ENCODE peak calls at places on chromosomes 7 and 10, in eight cellular contexts. W is cardiac fibroblast, U is stomach, R is kidney epithelial cell, K is non-pigmented ciliary epithelial cell, F is astrocyte of the spinal cord, J is GM10248, P is T-helper 9 cell. X is an unnamed sample.

GRCh38 chr7:831596-832291 is 532 bp upstream of the SUN1 start:
- DNase-seq in U (no peak), J (peak), F (peak), R (peak), K (no peak), P (no peak), W (peak), X (no peak)

GRCh38 chr10:103765981-103766380 is 89.4 kb downstream of the SH3PXD2A start:
- DNase-seq in F (peak), U (peak), K (no peak), W (no peak), J (no peak), R (no peak), P (peak), X (no peak)

GRCh38 chr10:52644678-52645434 is 127.7 kb downstream of the MBL2 start:
- DNase-seq in F (peak), U (peak), J (peak), R (no peak), K (no peak), P (no peak), W (peak), X (peak)

GRCh38 chr7:98283127-98283886 is 1.8 kb downstream of the BRI3 start:
- DNase-seq in F (peak), J (no peak), P (no peak), W (peak), U (peak), R (no peak), K (no peak), X (peak)

GRCh38 chr7:121273467-121274167 is 55.2 kb upstream of the WNT16 start:
- DNase-seq in F (peak), U (no peak), K (no peak), R (no peak), J (no peak), P (no peak), W (no peak), X (no peak)

GRCh38 chr7:123023126-123023525 is 27.6 kb upstream of the TAS2R16 start:
- DNase-seq in J (no peak), P (no peak), U (no peak), K (no peak), W (peak), R (no peak), F (peak), X (no peak)

GRCh38 chr7:158103378-158103777 is 484.2 kb downstream of the PTPRN2 start:
- DNase-seq in R (no peak), K (no peak), J (no peak), U (peak), F (no peak), P (no peak), W (no peak), X (no peak)

GRCh38 chr10:74103560-74104248 is 46.9 kb downstream of the AP3M1 start:
- DNase-seq in R (no peak), K (no peak), U (no peak), P (no peak), W (peak), J (peak), F (peak), X (peak)

GRCh38 chr7:135253851-135254815 is 20.5 kb downstream of the STRA8 start:
- DNase-seq in P (no peak), W (peak), K (peak), F (peak), R (peak), U (peak), J (no peak), X (no peak)

GRCh38 chr10:24333736-24334135 is 124.8 kb downstream of the KIAA1217 start:
- DNase-seq in P (no peak), F (peak), R (no peak), K (no peak), J (no peak), U (no peak), W (peak), X (no peak)

GRCh38 chr7:134186801-134187200 is 59.7 kb downstream of the LRGUK start:
- DNase-seq in W (peak), U (no peak), J (no peak), P (no peak), F (no peak), K (no peak), R (no peak), X (no peak)

GRCh38 chr7:116210345-116211005 is at the start of gene TES:
- DNase-seq in R (no peak), J (peak), F (peak), P (peak), U (peak), K (no peak), W (peak), X (peak)

GRCh38 chr7:135282621-135283295 is 49.1 kb downstream of the STRA8 start:
- DNase-seq in J (no peak), F (peak), W (peak), U (no peak), P (peak), K (peak), R (no peak), X (no peak)

GRCh38 chr10:123972481-123973401 is 81.1 kb upstream of the CPXM2 start:
- DNase-seq in J (no peak), K (no peak), U (no peak), P (no peak), W (no peak), R (no peak), F (no peak), X (peak)

GRCh38 chr10:72097448-72098300 is 9.3 kb upstream of the SPOCK2 start:
- DNase-seq in F (peak), W (peak), U (peak), P (no peak), J (no peak), R (peak), K (peak), X (no peak)

GRCh38 chr7:109003742-109004141 is 434.1 kb downstream of the DNAJB9 start:
- DNase-seq in U (no peak), J (no peak), P (no peak), K (peak), F (peak), R (peak), W (peak), X (no peak)

GRCh38 chr10:15118615-15119014 is 21.5 kb downstream of the RPP38 start:
- DNase-seq in W (no peak), R (no peak), U (no peak), K (no peak), F (no peak), J (no peak), P (no peak), X (no peak)

GRCh38 chr10:46550076-46550790 is 6.2 kb downstream of the GPRIN2 start:
- DNase-seq in R (no peak), U (peak), P (no peak), W (no peak), J (no peak), F (no peak), K (no peak), X (peak)

GRCh38 chr7:147428075-147428474 is 1162.5 kb upstream of the C7orf33 start:
- DNase-seq in R (no peak), P (no peak), W (no peak), K (no peak), J (no peak), F (no peak), U (no peak), X (no peak)

GRCh38 chr7:154423219-154423618 is 371.0 kb downstream of the DPP6 start:
- DNase-seq in U (no peak), K (no peak), P (no peak), F (no peak), J (no peak), W (no peak), R (no peak), X (no peak)

GRCh38 chr7:98571986-98572385 is 45.1 kb upstream of the NPTX2 start:
- DNase-seq in W (no peak), J (no peak), F (no peak), P (no peak), R (no peak), U (no peak), K (no peak), X (no peak)

GRCh38 chr10:42875792-42876191 is 93.2 kb downstream of the BMS1 start:
- DNase-seq in W (peak), K (no peak), P (no peak), U (no peak), F (no peak), R (no peak), J (no peak), X (no peak)

GRCh38 chr7:37429435-37429791 is 19.3 kb downstream of the ELMO1 start:
- DNase-seq in R (no peak), F (no peak), U (no peak), J (no peak), W (no peak), P (no peak), K (no peak), X (no peak)

GRCh38 chr7:91949221-91950009 is 8.8 kb downstream of the AKAP9 start:
- DNase-seq in W (peak), J (no peak), F (peak), P (no peak), U (no peak), R (no peak), K (no peak), X (no peak)

GRCh38 chr7:112580717-112581435 is 100.1 kb downstream of the LSMEM1 start:
- DNase-seq in F (no peak), U (no peak), J (no peak), R (no peak), W (no peak), P (no peak), K (no peak), X (no peak)

GRCh38 chr7:102889836-102890235 is 23.0 kb upstream of the LRRC17 start:
- DNase-seq in R (no peak), F (no peak), W (no peak), K (no peak), J (no peak), P (no peak), U (no peak), X (no peak)

GRCh38 chr10:133318494-133319127 is 9.9 kb downstream of the ZNF511 start:
- DNase-seq in U (peak), K (no peak), F (peak), J (peak), W (peak), R (no peak), P (peak), X (peak)

GRCh38 chr10:70300461-70300860 is 16.7 kb upstream of the NPFFR1 start:
- DNase-seq in P (no peak), F (no peak), K (no peak), J (no peak), W (no peak), R (no peak), U (no peak), X (no peak)

GRCh38 chr7:68718059-68718685 is 880.1 kb upstream of the AUTS2 start:
- DNase-seq in P (no peak), K (no peak), F (no peak), W (no peak), U (no peak), J (no peak), R (no peak), X (no peak)

GRCh38 chr7:158321056-158321700 is 266.4 kb downstream of the PTPRN2 start:
- DNase-seq in U (no peak), P (no peak), R (no peak), J (no peak), K (no peak), W (no peak), F (no peak), X (peak)

GRCh38 chr10:91887075-91887899 is 22.0 kb downstream of the FGFBP3 start:
- DNase-seq in K (no peak), J (peak), W (peak), P (no peak), U (no peak), R (no peak), F (peak), X (peak)

GRCh38 chr10:4775808-4776207 is 50.2 kb upstream of the AKR1E2 start:
- DNase-seq in R (no peak), F (peak), W (peak), K (no peak), P (no peak), J (no peak), U (no peak), X (no peak)

GRCh38 chr10:78846770-78847169 is 222.0 kb upstream of the ZMIZ1 start:
- DNase-seq in R (no peak), J (no peak), P (no peak), W (no peak), U (no peak), K (no peak), F (no peak), X (no peak)

GRCh38 chr10:111556666-111557065 is 479.8 kb downstream of the ADRA2A start:
- DNase-seq in J (no peak), R (no peak), W (no peak), F (no peak), K (no peak), P (no peak), U (no peak), X (no peak)

GRCh38 chr10:49761789-49762565 is at the start of gene OGDHL:
- DNase-seq in K (no peak), P (no peak), J (peak), F (peak), R (no peak), U (peak), W (peak), X (peak)

GRCh38 chr10:112360308-112361270 is 13.3 kb upstream of the ACSL5 start:
- DNase-seq in U (peak), W (peak), K (no peak), J (no peak), R (no peak), P (no peak), F (peak), X (no peak)

X was measured in H7.